ENCODE peak calls at places on chromosomes 4 and X, in five cellular contexts. D is bronchial epithelial cell, Z is HFF-Myc, H is choroid plexus epithelial cell, T is SK-N-SH. V is an unnamed sample.

GRCh38 chr4:3444351-3445110 is 2.8 kb downstream of the HGFAC start:
- DNase-seq in D (no peak), Z (no peak), H (no peak), T (no peak), V (no peak)

GRCh38 chrX:17154001-17154400 is 207.5 kb downstream of the REPS2 start:
- DNase-seq in D (peak; percentile 12), Z (no peak), H (no peak), T (no peak), V (no peak)

GRCh38 chr4:1683371-1683902 is 676 bp downstream of the FAM53A start:
- DNase-seq in D (peak; percentile 66), Z (peak; percentile 52), H (peak; percentile 94), T (no peak), V (no peak)

GRCh38 chr4:100357542-100357941 is 160.3 kb downstream of the EMCN start:
- DNase-seq in D (no peak), Z (no peak), H (no peak), T (no peak), V (no peak)

GRCh38 chr4:22474636-22475310 is 41.1 kb downstream of the ADGRA3 start:
- DNase-seq in D (peak; percentile 69), Z (no peak), H (peak; percentile 43), T (no peak), V (no peak)

GRCh38 chr4:3291969-3292570 is 751 bp upstream of the RGS12 start:
- DNase-seq in D (peak; percentile 14), Z (no peak), H (peak; percentile 16), T (peak; percentile 84), V (no peak)

GRCh38 chr4:127528302-127528701 is 104.5 kb upstream of the INTU start:
- DNase-seq in D (no peak), Z (no peak), H (no peak), T (no peak), V (no peak)

GRCh38 chr4:185685804-185686203 is 126.2 kb downstream of the SORBS2 start:
- DNase-seq in D (no peak), Z (no peak), H (no peak), T (no peak), V (no peak)

GRCh38 chr4:66572949-66573348 is 902.7 kb upstream of the EPHA5 start:
- DNase-seq in D (peak; percentile 53), Z (no peak), H (peak; percentile 82), T (no peak), V (no peak)

GRCh38 chrX:56764153-56764974 is 35.3 kb downstream of the NBDY start:
- DNase-seq in D (peak; percentile 34), Z (peak; percentile 37), H (peak; percentile 82), T (peak; percentile 79), V (peak; percentile 80)

GRCh38 chr4:18020145-18020670 is 1.3 kb downstream of the LCORL start:
- DNase-seq in D (no peak), Z (no peak), H (peak; percentile 15), T (no peak), V (peak; percentile 29)

GRCh38 chrX:13698432-13698831 is 9.5 kb downstream of the RAB9A start:
- DNase-seq in D (no peak), Z (no peak), H (no peak), T (no peak), V (no peak)

GRCh38 chr4:89069481-89069880 is 12.5 kb upstream of the FAM13A start:
- DNase-seq in D (no peak), Z (no peak), H (no peak), T (no peak), V (no peak)

GRCh38 chr4:185883591-185883990 is 71.6 kb upstream of the SORBS2 start:
- DNase-seq in D (no peak), Z (no peak), H (no peak), T (no peak), V (no peak)

GRCh38 chr4:3687538-3687937 is 78.6 kb upstream of the ADRA2C start:
- DNase-seq in D (no peak), Z (no peak), H (no peak), T (no peak), V (peak; percentile 74)

GRCh38 chr4:123244233-123244632 is 152.4 kb upstream of the SPRY1 start:
- DNase-seq in D (peak; percentile 62), Z (no peak), H (peak; percentile 63), T (no peak), V (no peak)

GRCh38 chr4:112063260-112063659 is 82.0 kb upstream of the FAM241A start:
- DNase-seq in D (no peak), Z (no peak), H (peak; percentile 17), T (no peak), V (no peak)

GRCh38 chrX:137166591-137166990 is 132.8 kb upstream of the GPR101 start:
- DNase-seq in D (peak; percentile 3), Z (no peak), H (no peak), T (peak; percentile 8), V (no peak)

GRCh38 chr4:181933471-181933870 is 309.7 kb upstream of the TENM3 start:
- DNase-seq in D (no peak), Z (no peak), H (no peak), T (no peak), V (no peak)

GRCh38 chr4:122798101-122798500 is 28.5 kb upstream of the FGF2 start:
- DNase-seq in D (peak; percentile 84), Z (peak; percentile 93), H (peak; percentile 97), T (peak; percentile 23), V (no peak)

GRCh38 chrX:10050481-10050880 is 83.3 kb downstream of the CLDN34 start:
- DNase-seq in D (no peak), Z (no peak), H (no peak), T (no peak), V (no peak)

GRCh38 chrX:134733595-134733994 is 75.3 kb upstream of the PLAC1 start:
- DNase-seq in D (no peak), Z (no peak), H (no peak), T (no peak), V (no peak)

GRCh38 chr4:123449780-123450179 is 53.2 kb downstream of the SPRY1 start:
- DNase-seq in D (peak; percentile 39), Z (peak; percentile 25), H (peak; percentile 73), T (no peak), V (no peak)

GRCh38 chrX:40908857-40909475 is 173.6 kb upstream of the MED14 start:
- DNase-seq in D (peak; percentile 63), Z (no peak), H (peak; percentile 77), T (no peak), V (no peak)

GRCh38 chrX:115460565-115460888 is 100.4 kb upstream of the PLS3 start:
- DNase-seq in D (peak; percentile 47), Z (no peak), H (peak; percentile 74), T (no peak), V (no peak)

GRCh38 chr4:128225148-128225547 is 62.5 kb downstream of the PGRMC2 start:
- DNase-seq in D (no peak), Z (no peak), H (peak; percentile 93), T (no peak), V (no peak)

GRCh38 chr4:121943941-121944340 is 7.9 kb downstream of the TRPC3 start:
- DNase-seq in D (no peak), Z (no peak), H (no peak), T (peak; percentile 48), V (no peak)

GRCh38 chr4:136680271-136680670 is 852.0 kb downstream of the PCDH18 start:
- DNase-seq in D (peak; percentile 27), Z (no peak), H (no peak), T (peak; percentile 40), V (no peak)

GRCh38 chrX:44344687-44345086 is 1.2 kb upstream of the EFHC2 start:
- DNase-seq in D (no peak), Z (no peak), H (no peak), T (no peak), V (no peak)

GRCh38 chrX:7110821-7111276 is 36.7 kb upstream of the STS start:
- DNase-seq in D (no peak), Z (no peak), H (no peak), T (no peak), V (no peak)

GRCh38 chrX:40418413-40419195 is 162.2 kb upstream of the ATP6AP2 start:
- DNase-seq in D (peak; percentile 58), Z (no peak), H (no peak), T (no peak), V (no peak)

GRCh38 chr4:90515191-90515590 is 388.0 kb downstream of the CCSER1 start:
- DNase-seq in D (peak; percentile 24), Z (no peak), H (peak; percentile 26), T (no peak), V (no peak)

GRCh38 chr4:53935780-53936179 is 128.6 kb downstream of the CHIC2 start:
- DNase-seq in D (peak; percentile 70), Z (no peak), H (peak; percentile 84), T (no peak), V (no peak)

GRCh38 chrX:37926700-37927099 is 79.3 kb upstream of the DYNLT3 start:
- DNase-seq in D (peak; percentile 36), Z (no peak), H (peak; percentile 65), T (peak; percentile 8), V (no peak)
- TF ChIP-seq CTCF in D (peak; percentile 30), Z (peak; percentile 18), H (peak; percentile 43), T (peak; percentile 76), V (peak; percentile 84)

DNA sequence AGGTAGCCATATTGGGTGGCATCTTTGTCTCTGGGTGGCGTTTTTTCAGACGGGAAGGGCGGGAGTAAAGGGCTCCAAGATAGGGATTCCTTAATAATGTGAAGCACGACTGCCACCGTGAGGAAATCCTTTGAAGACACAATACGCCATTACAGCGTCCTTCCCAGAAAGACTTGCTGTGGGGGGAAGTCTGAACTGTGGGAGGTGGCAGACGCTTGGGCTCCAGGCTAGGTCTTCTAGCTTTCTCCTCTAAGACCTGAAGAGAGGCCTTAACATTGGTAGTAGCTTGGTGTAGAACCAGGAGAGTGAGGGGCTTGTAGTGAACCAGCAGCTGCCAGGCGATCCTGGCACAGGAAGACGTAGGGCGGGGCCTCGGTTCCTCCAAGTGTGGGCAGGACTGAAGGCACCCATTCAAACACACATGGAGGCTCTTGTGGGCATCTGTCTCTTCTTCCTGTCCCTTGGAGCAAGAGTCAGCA is 197.3 kb downstream of the OR13H1 start:
- DNase-seq in D (no peak), Z (no peak), H (no peak), T (peak; percentile 48), V (no peak)
- TF ChIP-seq CTCF in D (no peak), Z (no peak), H (no peak), T (peak; percentile 49), V (no peak)

GRCh38 chr4:114694770-114695169 is 96.2 kb downstream of the UGT8 start:
- DNase-seq in D (peak; percentile 46), Z (peak; percentile 3), H (peak; percentile 58), T (peak; percentile 4), V (no peak)
- TF ChIP-seq CTCF in D (peak; percentile 31), Z (peak; percentile 24), H (peak; percentile 58), T (peak; percentile 73), V (peak; percentile 91)

GRCh38 chrX:138191998-138192397 is 519.5 kb downstream of the FGF13 start:
- DNase-seq in D (peak; percentile 5), Z (no peak), H (peak; percentile 17), T (peak; percentile 1), V (no peak)
- TF ChIP-seq CTCF in D (peak; percentile 28), Z (no peak), H (peak; percentile 37), T (peak; percentile 61), V (peak; percentile 72)

GRCh38 chrX:8755116-8755515 is 23.2 kb upstream of the ANOS1 start:
- DNase-seq in D (no peak), Z (no peak), H (no peak), T (no peak), V (no peak)
- TF ChIP-seq CTCF in D (no peak), Z (no peak), H (peak; percentile 33), T (no peak), V (peak; percentile 44)

DNA sequence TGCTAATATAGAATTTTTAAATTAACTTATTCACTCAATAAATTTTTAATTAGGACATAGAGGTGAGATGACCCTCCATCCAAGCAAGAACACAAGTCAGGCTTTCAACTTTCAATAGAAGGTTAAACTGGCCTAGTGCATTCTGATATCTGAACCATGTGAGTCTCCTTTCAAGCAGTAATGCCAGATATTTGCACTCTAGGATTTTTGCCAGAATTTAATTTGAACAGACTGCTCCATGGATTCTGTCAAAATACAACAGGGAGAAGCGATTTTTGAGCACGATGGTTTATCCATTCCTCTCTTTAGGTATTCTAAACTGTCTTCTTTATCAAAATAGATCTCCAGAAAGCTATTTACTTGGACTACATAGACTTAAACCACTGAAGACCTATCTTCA is 72.0 kb upstream of the DCLK2 start:
- DNase-seq in D (no peak), Z (no peak), H (peak; percentile 40), T (no peak), V (no peak)
- TF ChIP-seq CTCF in D (no peak), Z (no peak), H (no peak), T (no peak), V (no peak)

V was measured in chondrocyte.